ENCODE peak calls at places on chromosomes 7 and 10, in four cellular contexts. W is K562, N is GM12878, K is HepG2. L is an unnamed sample.

GRCh38 chr10:132494831-132495230 is 42.8 kb upstream of the INPP5A start:
- DNase-seq in W (no peak), K (no peak), N (no peak), L (no peak)

GRCh38 chr7:76338298-76339084 is 20.3 kb downstream of the YWHAG start:
- DNase-seq in N (no peak), K (no peak), W (no peak), L (no peak)

GRCh38 chr10:4984971-4985594 is 18.6 kb downstream of the AKR1C2 start:
- DNase-seq in N (no peak), W (no peak), K (peak), L (no peak)

GRCh38 chr10:126910798-126911197 is 5.6 kb downstream of the DOCK1 start:
- DNase-seq in N (no peak), W (no peak), K (no peak), L (no peak)

GRCh38 chr10:28940158-28940888 is 263.0 kb downstream of the BAMBI start:
- DNase-seq in N (no peak), W (no peak), K (peak), L (no peak)

GRCh38 chr10:31401287-31401686 is 82.3 kb downstream of the ZEB1 start:
- DNase-seq in K (no peak), N (no peak), W (no peak), L (no peak)

GRCh38 chr7:48337012-48337621 is 165.9 kb downstream of the ABCA13 start:
- DNase-seq in K (peak), N (no peak), W (no peak), L (peak)

GRCh38 chr7:41003031-41003925 is 699.6 kb downstream of the INHBA start:
- DNase-seq in N (peak), K (peak), W (peak), L (peak)

GRCh38 chr10:1396236-1396635 is 340.1 kb downstream of the WDR37 start:
- DNase-seq in K (no peak), N (no peak), W (no peak), L (no peak)

GRCh38 chr7:37440738-37441404 is 7.8 kb downstream of the ELMO1 start:
- DNase-seq in N (no peak), W (no peak), K (no peak), L (no peak)

GRCh38 chr7:149261321-149261828 is 621 bp upstream of the ZNF783 start:
- DNase-seq in W (no peak), K (no peak), N (no peak), L (no peak)

GRCh38 chr7:43296306-43296705 is 183.9 kb downstream of the HECW1 start:
- DNase-seq in K (peak), W (peak), N (no peak), L (peak)

GRCh38 chr10:78393094-78393493 is 359.4 kb downstream of the RPS24 start:
- DNase-seq in N (no peak), W (no peak), K (no peak), L (no peak)

GRCh38 chr7:91657386-91658120 is 222.9 kb downstream of the MTERF1 start:
- DNase-seq in K (no peak), W (no peak), N (no peak), L (no peak)

GRCh38 chr7:332646-333398 is 42.9 kb downstream of the FOXL3 start:
- DNase-seq in W (peak), K (peak), N (no peak), L (peak)

GRCh38 chr7:129835436-129836020 is 117.2 kb downstream of the UBE2H start:
- DNase-seq in N (no peak), W (peak), K (no peak), L (no peak)

GRCh38 chr10:88181902-88182671 is 318.7 kb downstream of the PTEN start:
- DNase-seq in W (no peak), N (no peak), K (no peak), L (peak)

GRCh38 chr10:28991738-28992270 is 297.1 kb upstream of the LYZL1 start:
- DNase-seq in K (peak), N (no peak), W (peak), L (peak)

GRCh38 chr7:102933763-102934162 is 21.0 kb downstream of the LRRC17 start:
- DNase-seq in N (no peak), K (no peak), W (no peak), L (no peak)

GRCh38 chr7:2781636-2782035 is 62.5 kb downstream of the GNA12 start:
- DNase-seq in K (no peak), W (no peak), N (no peak), L (no peak)

GRCh38 chr10:116526219-116526618 is 19.5 kb upstream of the PNLIP start:
- DNase-seq in K (no peak), W (no peak), N (no peak), L (no peak)

GRCh38 chr7:141495057-141495456 is 56.2 kb upstream of the AGK start:
- DNase-seq in K (no peak), N (no peak), W (no peak), L (no peak)
- TF ChIP-seq TARDBP in K (no peak), N (no peak), W (no peak), L (no peak)

GRCh38 chr10:101694056-101694673 is 805 bp downstream of the FBXW4 start:
- DNase-seq in K (peak), N (no peak), W (peak), L (peak)
- TF ChIP-seq TARDBP in K (peak), N (no peak), W (no peak), L (no peak)

GRCh38 chr7:82204694-82205093 is 238.9 kb downstream of the CACNA2D1 start:
- DNase-seq in W (no peak), N (no peak), K (no peak), L (no peak)
- TF ChIP-seq TARDBP in W (no peak), N (no peak), K (no peak), L (no peak)

GRCh38 chr7:20331912-20332317 is 1.2 kb downstream of the ITGB8 start:
- DNase-seq in N (no peak), K (no peak), W (no peak), L (no peak)
- TF ChIP-seq TARDBP in N (no peak), K (no peak), W (no peak), L (no peak)

DNA sequence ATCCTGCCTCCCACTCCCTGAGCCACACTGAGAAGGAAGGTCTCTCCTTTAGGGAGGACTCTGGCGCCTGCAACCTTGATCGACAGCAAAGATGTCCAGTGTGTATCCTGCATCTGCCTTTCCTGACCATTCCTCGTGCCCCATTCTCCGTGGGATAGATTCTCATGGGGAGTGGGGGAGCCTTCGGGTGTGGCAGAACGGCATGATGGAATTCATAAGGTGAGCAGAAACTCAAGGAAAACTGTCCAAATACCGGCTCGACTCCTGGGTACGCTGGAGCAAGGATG is 633 bp upstream of the RARRES2 start:
- DNase-seq in W (no peak), N (no peak), K (no peak), L (no peak)
- TF ChIP-seq TARDBP in W (no peak), N (no peak), K (no peak), L (no peak)

GRCh38 chr10:103442031-103442461 is 10.1 kb downstream of the CALHM2 start:
- DNase-seq in K (no peak), W (no peak), N (no peak), L (no peak)
- TF ChIP-seq TARDBP in K (no peak), W (no peak), N (no peak), L (no peak)

DNA sequence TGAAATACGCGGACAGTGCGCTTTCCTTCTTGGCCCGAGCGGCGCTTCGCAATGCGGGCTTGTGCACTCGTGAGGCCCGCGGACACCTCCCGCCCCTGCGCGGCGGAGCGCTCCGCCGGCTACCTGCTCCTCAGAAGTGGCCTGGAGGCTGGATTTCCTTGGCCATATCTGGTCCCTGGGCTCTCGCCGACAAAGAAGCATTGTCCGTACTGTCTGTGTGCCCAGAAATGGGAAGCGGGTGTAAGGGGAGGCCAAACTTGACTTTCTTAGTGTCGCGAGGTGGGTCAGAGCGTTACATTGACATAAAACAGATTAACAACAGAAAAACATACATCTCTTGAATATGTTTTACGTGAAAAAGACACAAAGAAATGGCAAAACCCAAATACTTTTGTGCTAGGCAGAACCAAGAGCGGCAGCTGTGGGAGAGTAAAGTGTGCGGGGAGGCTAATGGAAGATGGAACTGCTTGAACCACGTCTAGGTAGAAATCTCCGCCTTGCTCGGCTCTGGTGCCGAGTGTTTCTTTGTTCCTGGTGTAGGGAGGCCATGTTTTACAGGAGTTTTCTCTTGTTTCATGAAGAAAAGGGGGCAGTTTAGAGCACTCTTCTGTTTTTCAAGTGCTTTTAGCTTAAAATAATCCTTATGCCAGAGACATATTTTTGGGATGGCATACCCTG is 1.5 kb downstream of the LANCL2 start:
- DNase-seq in W (peak), N (peak), K (peak), L (peak)
- TF ChIP-seq TARDBP in W (no peak), N (no peak), K (no peak), L (no peak)